ENCODE peak calls at places on chromosomes 2 and 18, in five cellular contexts. E is mesendoderm, K is fibroblast of lung, I is PC-3, F is IMR-90. R is an unnamed sample.

GRCh38 chr2:219058541-219059374 is 2.0 kb downstream of the IHH start:
- DNase-seq in E (peak), K (no peak), I (peak), F (no peak), R (no peak)

GRCh38 chr2:198322275-198322674 is 517.9 kb downstream of the PLCL1 start:
- DNase-seq in K (no peak), F (no peak), I (no peak), E (peak), R (no peak)

GRCh38 chr18:45106331-45106774 is 425.7 kb downstream of the SETBP1 start:
- DNase-seq in K (peak), I (peak), F (no peak), E (no peak), R (peak)

GRCh38 chr2:37707393-37707792 is 36.0 kb upstream of the CDC42EP3 start:
- DNase-seq in I (no peak), F (no peak), E (no peak), K (no peak), R (no peak)

GRCh38 chr18:50559750-50560680 is at the start of gene MAPK4:
- DNase-seq in E (no peak), K (peak), I (no peak), F (no peak), R (peak)

GRCh38 chr2:127228102-127228501 is 8.0 kb upstream of the CYP27C1 start:
- DNase-seq in F (no peak), I (peak), K (no peak), E (no peak), R (peak)

GRCh38 chr2:234191819-234192407 is 141.4 kb downstream of the SPP2 start:
- DNase-seq in K (peak), E (peak), F (peak), I (peak), R (peak)

GRCh38 chr18:34650121-34650545 is 60.0 kb upstream of the DTNA start:
- DNase-seq in F (peak), E (no peak), K (peak), I (peak), R (peak)

GRCh38 chr2:42360493-42360889 is 526 bp downstream of the COX7A2L start:
- DNase-seq in E (peak), K (no peak), F (no peak), I (no peak), R (no peak)

GRCh38 chr2:1437101-1437500 is 23.8 kb downstream of the TPO start:
- DNase-seq in I (no peak), E (no peak), F (no peak), K (no peak), R (no peak)

GRCh38 chr2:223062304-223062845 is 10.4 kb downstream of the KCNE4 start:
- DNase-seq in I (peak), E (no peak), K (no peak), F (peak), R (peak)

GRCh38 chr2:27977623-27978312 is 87.2 kb downstream of the BABAM2 start:
- DNase-seq in E (no peak), F (peak), I (peak), K (peak), R (peak)

GRCh38 chr2:25078171-25079049 is 36.5 kb downstream of the EFR3B start:
- DNase-seq in E (peak), F (peak), K (peak), I (peak), R (peak)

GRCh38 chr2:193580176-193580950 is 1385.6 kb upstream of the TMEFF2 start:
- DNase-seq in I (no peak), E (no peak), F (no peak), K (no peak), R (no peak)

GRCh38 chr2:176105727-176106635 is 1.1 kb upstream of the HOXD11 start:
- DNase-seq in E (no peak), K (no peak), F (no peak), I (no peak), R (no peak)

GRCh38 chr2:228798931-228799588 is 472.0 kb downstream of the PID1 start:
- DNase-seq in F (no peak), I (no peak), K (no peak), E (no peak), R (no peak)

GRCh38 chr2:149441255-149441654 is 110.9 kb downstream of the LYPD6 start:
- DNase-seq in F (no peak), K (no peak), E (no peak), I (no peak), R (no peak)

GRCh38 chr2:35973132-35973736 is 382.3 kb upstream of the CRIM1 start:
- DNase-seq in I (peak), K (peak), F (peak), E (peak), R (peak)

GRCh38 chr2:152716805-152717241 is 438 bp downstream of the PRPF40A start:
- DNase-seq in F (no peak), K (no peak), E (peak), I (peak), R (peak)

GRCh38 chr2:23005469-23005868 is 379.5 kb upstream of the KLHL29 start:
- DNase-seq in I (no peak), K (no peak), E (no peak), F (no peak), R (no peak)

GRCh38 chr2:236047886-236048540 is 120.2 kb downstream of the GBX2 start:
- DNase-seq in F (no peak), K (no peak), E (no peak), I (peak), R (no peak)

GRCh38 chr2:140695163-140695562 is 1435.7 kb downstream of the LRP1B start:
- DNase-seq in F (peak), E (peak), I (peak), K (peak), R (no peak)

GRCh38 chr2:217913415-217913814 is 89.4 kb downstream of the TNS1 start:
- DNase-seq in K (no peak), F (no peak), I (no peak), E (no peak), R (no peak)

GRCh38 chr18:24417465-24417864 is 9.0 kb upstream of the IMPACT start:
- DNase-seq in F (no peak), E (no peak), I (no peak), K (no peak), R (no peak)

GRCh38 chr18:4961121-4961909 is 235.7 kb downstream of the AKAIN1 start:
- DNase-seq in I (no peak), E (no peak), F (no peak), K (no peak), R (no peak)

GRCh38 chr2:179981085-179981484 is 26.0 kb downstream of the CWC22 start:
- DNase-seq in F (peak), E (no peak), I (peak), K (peak), R (peak)

GRCh38 chr2:9139491-9140443 is 66.8 kb upstream of the ASAP2 start:
- DNase-seq in F (peak), I (peak), E (peak), K (peak), R (no peak)
- H3K27ac ChIP-seq in F (no peak), I (no peak), E (no peak), K (no peak), R (no peak)

GRCh38 chr2:15300645-15301573 is 260.2 kb downstream of the NBAS start:
- DNase-seq in E (no peak), K (no peak), I (no peak), F (peak), R (no peak)
- H3K4me2 ChIP-seq in E (no peak), K (no peak), I (no peak), F (no peak), R (no peak)

GRCh38 chr2:96326564-96326963 is 1.4 kb downstream of the ITPRIPL1 start:
- DNase-seq in K (no peak), I (no peak), E (no peak), F (no peak), R (no peak)

GRCh38 chr2:96325884-96326255 is 753 bp downstream of the ITPRIPL1 start:
- DNase-seq in K (no peak), I (no peak), E (no peak), F (no peak), R (no peak)

GRCh38 chr2:96323849-96324248 is 1.3 kb upstream of the ITPRIPL1 start:
- DNase-seq in E (no peak), K (no peak), F (no peak), I (no peak), R (no peak)

GRCh38 chr2:96325038-96325883 is at the start of gene ITPRIPL1:
- DNase-seq in I (no peak), E (peak), K (no peak), F (no peak), R (no peak)

GRCh38 chr2:96324716-96325037 is 440 bp upstream of the ITPRIPL1 start:
- DNase-seq in F (no peak), I (no peak), E (peak), K (no peak), R (no peak)
- H3K27ac ChIP-seq in F (no peak), I (no peak), E (no peak), K (no peak), R (no peak)

GRCh38 chr2:200305797-200306718 is at the start of gene SPATS2L:
- DNase-seq in E (peak), F (peak), K (peak), I (peak), R (peak)
- H3K4me2 ChIP-seq in E (peak), F (peak), K (peak), I (peak), R (peak)

GRCh38 chr2:60306231-60306861 is 247.1 kb downstream of the BCL11A start:
- DNase-seq in F (no peak), E (no peak), I (no peak), K (no peak), R (no peak)
- H3K27ac ChIP-seq in F (no peak), E (no peak), I (no peak), K (no peak), R (no peak)

DNA sequence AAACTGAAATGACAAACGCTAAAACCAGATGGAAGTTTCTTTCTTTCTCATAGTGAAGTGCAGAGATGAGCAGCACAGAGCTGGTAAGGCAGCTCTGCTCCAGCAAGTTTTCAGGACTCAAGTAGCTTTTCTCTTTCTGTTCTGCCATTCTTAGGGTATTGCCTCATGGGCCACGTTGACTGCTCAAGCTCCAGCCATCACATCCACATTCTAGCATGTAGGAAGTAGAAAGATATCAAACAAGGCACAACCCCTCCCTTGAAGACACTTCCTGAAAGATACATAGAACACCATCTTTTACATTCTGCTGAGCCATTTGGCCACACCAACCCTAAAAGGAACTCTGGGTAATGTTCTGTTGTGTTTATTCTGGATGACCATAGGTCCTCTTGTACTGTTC is 48.5 kb upstream of the GLI2 start:
- DNase-seq in I (no peak), E (no peak), K (no peak), F (no peak), R (no peak)
- H3K4me2 ChIP-seq in I (no peak), E (no peak), K (no peak), F (no peak), R (no peak)

GRCh38 chr2:120935339-120936313 is 200.0 kb downstream of the GLI2 start:
- DNase-seq in K (no peak), E (peak), I (peak), F (peak), R (peak)

GRCh38 chr2:120933693-120934092 is 198.0 kb downstream of the GLI2 start:
- DNase-seq in E (no peak), I (no peak), F (no peak), K (no peak), R (no peak)

GRCh38 chr2:120936476-120937334 is 201.0 kb downstream of the GLI2 start:
- DNase-seq in I (no peak), K (no peak), E (no peak), F (peak), R (peak)

GRCh38 chr2:120934221-120934639 is 198.6 kb downstream of the GLI2 start:
- DNase-seq in I (no peak), E (no peak), K (peak), F (peak), R (no peak)

GRCh38 chr2:120934891-120935338 is 199.2 kb downstream of the GLI2 start:
- DNase-seq in F (peak), K (peak), E (no peak), I (peak), R (peak)
- H3K27ac ChIP-seq in F (peak), K (peak), E (no peak), I (peak), R (peak)

GRCh38 chr2:237441605-237442004 is 27.6 kb upstream of the COL6A3 start:
- DNase-seq in I (no peak), E (no peak), K (peak), F (peak), R (peak)

GRCh38 chr2:237438082-237438925 is 24.3 kb upstream of the COL6A3 start:
- DNase-seq in K (no peak), I (peak), E (peak), F (no peak), R (no peak)

GRCh38 chr2:237444026-237444425 is 30.1 kb upstream of the COL6A3 start:
- DNase-seq in E (no peak), K (no peak), F (no peak), I (no peak), R (no peak)

GRCh38 chr2:237437566-237437965 is 23.6 kb upstream of the COL6A3 start:
- DNase-seq in E (no peak), I (no peak), K (no peak), F (no peak), R (no peak)

DNA sequence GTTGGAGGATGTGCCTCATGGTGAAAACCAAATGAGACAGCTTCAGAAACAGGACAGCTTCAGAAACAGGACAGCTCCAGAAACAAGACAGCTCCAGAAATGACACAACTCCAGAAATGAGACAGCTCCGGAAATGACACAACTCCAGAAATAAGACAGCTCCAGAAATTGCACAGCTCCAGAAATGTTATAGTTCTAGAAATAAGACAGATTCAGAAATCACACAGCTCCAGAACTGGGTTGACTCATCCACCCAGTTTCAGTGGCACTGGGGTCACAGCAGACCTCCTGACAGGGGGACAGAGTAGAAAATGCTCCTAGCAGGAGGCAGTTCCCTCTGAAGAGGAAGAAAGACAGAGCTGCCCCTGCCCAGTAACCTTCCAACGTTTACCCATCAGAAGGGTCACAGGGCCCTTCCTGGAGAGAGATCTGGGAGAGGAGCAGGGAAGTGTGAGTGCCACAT is 26.9 kb upstream of the COL6A3 start:
- DNase-seq in I (no peak), K (peak), F (peak), E (no peak), R (no peak)
- H3K4me2 ChIP-seq in I (no peak), K (no peak), F (no peak), E (no peak), R (peak)

R was measured in astrocyte.